ENCODE peak calls at places on chromosomes 1 and 21, in nine cellular contexts. B is GM06990, A is cardiac muscle cell, D is AG04450, U is colonic mucosa, K is LNCaP clone FGC, Y is Calu3, V is WTC11, O is HFFc6. I is an unnamed sample.
A peak's percentile ranks its signal among the peaks of the same experiment; 100 is the strongest.

GRCh38 chr1:43980255-43981134 is 1.5 kb downstream of the B4GALT2 start:
- DNase-seq in B (no peak), A (no peak), D (no peak), U (peak; percentile 44), K (no peak), Y (no peak), V (no peak), O (no peak), I (no peak)

GRCh38 chr1:99328171-99328570 is 63.9 kb downstream of the PLPPR4 start:
- DNase-seq in B (no peak), A (no peak), D (no peak), U (no peak), K (no peak), Y (no peak), V (no peak), O (no peak), I (no peak)

GRCh38 chr1:85245891-85246290 is 13.6 kb downstream of the C1orf52 start:
- DNase-seq in B (no peak), A (no peak), D (no peak), U (no peak), K (no peak), Y (no peak), V (no peak), O (no peak), I (no peak)

GRCh38 chr21:32209580-32209979 is 69.3 kb downstream of the MIS18A start:
- DNase-seq in B (no peak), A (no peak), D (no peak), U (no peak), K (no peak), Y (no peak), V (no peak), O (no peak), I (peak; percentile 27)

GRCh38 chr1:77271851-77272250 is 10.0 kb upstream of the AK5 start:
- DNase-seq in B (no peak), A (no peak), D (no peak), U (no peak), K (no peak), Y (no peak), V (no peak), O (peak; percentile 39), I (no peak)

GRCh38 chr1:156140879-156141707 is 12.3 kb upstream of the SEMA4A start:
- DNase-seq in B (no peak), A (peak; percentile 61), D (no peak), U (no peak), K (no peak), Y (peak; percentile 55), V (peak; percentile 94), O (peak; percentile 33), I (no peak)

GRCh38 chr1:75257424-75257823 is 123.2 kb downstream of the LHX8 start:
- DNase-seq in B (no peak), A (peak; percentile 24), D (no peak), U (no peak), K (no peak), Y (no peak), V (peak; percentile 53), O (no peak), I (no peak)

GRCh38 chr1:225754940-225755635 is 22.5 kb upstream of the SRP9 start:
- DNase-seq in B (no peak), A (no peak), D (peak; percentile 66), U (peak; percentile 53), K (no peak), Y (no peak), V (no peak), O (peak; percentile 82), I (no peak)

GRCh38 chr21:44360174-44360573 is 6.8 kb downstream of the TRPM2 start:
- DNase-seq in B (no peak), A (no peak), D (no peak), U (no peak), K (no peak), Y (no peak), V (no peak), O (no peak), I (no peak)

GRCh38 chr1:171346866-171347265 is 32.9 kb downstream of the FMO4 start:
- DNase-seq in B (no peak), A (no peak), D (no peak), U (no peak), K (no peak), Y (no peak), V (no peak), O (no peak), I (no peak)

GRCh38 chr21:36698160-36699025 is 522 bp upstream of the SIM2 start:
- DNase-seq in B (no peak), A (peak; percentile 46), D (no peak), U (no peak), K (no peak), Y (peak; percentile 71), V (peak; percentile 69), O (no peak), I (peak; percentile 85)

GRCh38 chr1:202081992-202082391 is 40.7 kb upstream of the GPR37L1 start:
- DNase-seq in B (no peak), A (peak; percentile 56), D (no peak), U (no peak), K (no peak), Y (peak; percentile 54), V (no peak), O (no peak), I (no peak)

GRCh38 chr21:36129219-36129618 is 5.7 kb upstream of the CBR3 start:
- DNase-seq in B (no peak), A (no peak), D (no peak), U (no peak), K (no peak), Y (no peak), V (no peak), O (no peak), I (no peak)

GRCh38 chr1:57824535-57824934 is 400.7 kb upstream of the DAB1 start:
- DNase-seq in B (no peak), A (no peak), D (no peak), U (no peak), K (peak; percentile 25), Y (no peak), V (no peak), O (no peak), I (no peak)

GRCh38 chr1:213303286-213303685 is 252.2 kb downstream of the RPS6KC1 start:
- DNase-seq in B (no peak), A (peak; percentile 44), D (no peak), U (no peak), K (no peak), Y (no peak), V (peak; percentile 22), O (no peak), I (no peak)

GRCh38 chr1:206479164-206480125 is 9.2 kb downstream of the IKBKE start:
- DNase-seq in B (no peak), A (peak; percentile 87), D (peak; percentile 59), U (peak; percentile 69), K (peak; percentile 48), Y (peak; percentile 73), V (peak; percentile 76), O (peak; percentile 55), I (no peak)

GRCh38 chr1:37914719-37915483 is 32.0 kb downstream of the INPP5B start:
- DNase-seq in B (no peak), A (peak; percentile 21), D (no peak), U (no peak), K (no peak), Y (no peak), V (no peak), O (no peak), I (no peak)

GRCh38 chr1:37923551-37923889 is 23.3 kb downstream of the INPP5B start:
- DNase-seq in B (no peak), A (no peak), D (no peak), U (no peak), K (no peak), Y (no peak), V (no peak), O (no peak), I (no peak)

GRCh38 chr1:37922767-37923550 is 23.9 kb downstream of the INPP5B start:
- DNase-seq in B (peak; percentile 66), A (no peak), D (no peak), U (no peak), K (no peak), Y (no peak), V (no peak), O (no peak), I (no peak)

GRCh38 chr1:37915484-37916093 is 31.3 kb downstream of the INPP5B start:
- DNase-seq in B (no peak), A (no peak), D (no peak), U (no peak), K (no peak), Y (no peak), V (no peak), O (no peak), I (no peak)

GRCh38 chr1:37919277-37919676 is 27.6 kb downstream of the INPP5B start:
- DNase-seq in B (no peak), A (peak; percentile 16), D (no peak), U (no peak), K (no peak), Y (peak; percentile 24), V (peak; percentile 41), O (peak; percentile 41), I (no peak)
- TF ChIP-seq CTCF in B (peak; percentile 73), A (peak; percentile 53), D (peak; percentile 60), U (no peak), K (peak; percentile 25), Y (peak; percentile 35), V (no peak), O (peak; percentile 77), I (peak; percentile 37)

DNA sequence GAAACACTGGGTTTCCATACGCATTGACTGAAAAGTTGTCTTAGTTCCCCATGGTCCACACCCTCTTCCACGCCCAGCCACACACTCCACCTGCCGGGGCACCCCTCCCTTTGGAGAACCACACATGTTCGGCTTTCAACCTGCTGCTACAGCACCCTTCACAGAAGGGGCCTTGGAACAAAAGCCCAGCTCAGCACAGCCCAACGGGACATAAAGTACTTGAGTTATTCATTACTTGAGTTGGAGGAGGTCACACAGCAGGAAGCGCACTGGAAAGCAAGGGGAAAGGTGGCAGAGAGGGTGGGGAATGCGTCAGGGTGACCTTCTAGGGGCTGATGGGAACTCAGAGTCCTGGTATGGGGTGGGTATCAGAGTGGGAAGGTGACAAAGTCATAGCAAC is 3.0 kb upstream of the ATP1B1 start:
- DNase-seq in B (no peak), A (no peak), D (no peak), U (peak; percentile 88), K (no peak), Y (peak; percentile 71), V (no peak), O (no peak), I (no peak)
- TF ChIP-seq CTCF in B (no peak), A (no peak), D (no peak), U (no peak), K (no peak), Y (no peak), V (no peak), O (no peak), I (no peak)

GRCh38 chr1:48829446-48829845 is 52.8 kb upstream of the BEND5 start:
- DNase-seq in B (no peak), A (no peak), D (no peak), U (no peak), K (no peak), Y (no peak), V (no peak), O (no peak), I (no peak)
- TF ChIP-seq CTCF in B (no peak), A (no peak), D (no peak), U (no peak), K (no peak), Y (no peak), V (no peak), O (no peak), I (no peak)

DNA sequence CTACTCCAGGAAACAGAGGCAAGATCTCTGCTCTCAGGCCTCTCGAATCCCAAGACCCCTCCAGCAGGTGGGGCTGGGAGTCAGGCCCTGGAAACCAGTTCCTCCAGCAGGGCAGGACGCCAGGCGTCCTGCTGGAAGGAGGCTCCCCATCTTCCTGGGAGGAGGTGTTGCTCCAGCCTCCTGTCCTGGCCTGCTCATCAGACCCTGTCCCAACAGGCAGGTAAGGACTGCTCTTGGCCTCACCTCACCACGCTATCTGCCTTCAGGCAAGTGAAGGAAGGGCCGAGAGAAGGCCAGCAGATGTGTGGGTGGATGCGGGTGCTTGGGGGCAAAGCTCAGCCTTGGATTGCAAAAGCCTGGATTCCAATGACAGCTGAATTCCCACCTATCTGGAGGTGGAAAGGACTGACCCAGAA is 82.9 kb downstream of the SSBP3 start:
- DNase-seq in B (no peak), A (no peak), D (no peak), U (peak; percentile 53), K (no peak), Y (peak; percentile 50), V (peak; percentile 61), O (no peak), I (no peak)
- TF ChIP-seq CTCF in B (no peak), A (peak; percentile 17), D (peak; percentile 18), U (no peak), K (no peak), Y (peak; percentile 18), V (no peak), O (no peak), I (no peak)